ENCODE peak calls at places on chromosomes 12 and 14, in six cellular contexts. T is heart right ventricle; Y is neural progenitor cell; D is mammary epithelial cell; V is K562; U is effector memory CD4-positive, alpha-beta T cell. Q is an unnamed sample. For H3K36me3, the result is how much of the 10 kb centered on the place peaks cover.

GRCh38 chr12:71693126-71693525 is 7.2 kb downstream of the TMEM19 start:
- DNase-seq in T (no peak), Y (no peak), D (no peak), V (no peak), U (no peak), Q (peak)

GRCh38 chr12:41956353-41956752 is 188.3 kb downstream of the GXYLT1 start:
- DNase-seq in T (no peak), Y (no peak), D (no peak), V (no peak), U (no peak), Q (no peak)

GRCh38 chr12:106170285-106170684 is 31.5 kb upstream of the NUAK1 start:
- DNase-seq in T (no peak), Y (no peak), D (peak), V (no peak), U (no peak), Q (no peak)

GRCh38 chr14:70718383-70719123 is 76.8 kb downstream of the TTC9 start:
- DNase-seq in T (no peak), Y (no peak), D (peak), V (no peak), U (no peak), Q (no peak)

GRCh38 chr12:48857278-48857994 is 5.5 kb upstream of the DDX23 start:
- DNase-seq in T (no peak), Y (no peak), D (no peak), V (no peak), U (no peak), Q (no peak)

GRCh38 chr14:70909788-70910614 is 2.7 kb downstream of the PCNX1 start:
- DNase-seq in T (no peak), Y (peak), D (peak), V (no peak), U (no peak), Q (no peak)

GRCh38 chr14:52856139-52856538 is 64.7 kb upstream of the GNPNAT1 start:
- DNase-seq in T (no peak), Y (no peak), D (no peak), V (no peak), U (no peak), Q (no peak)

GRCh38 chr12:105522166-105522825 is 191.8 kb downstream of the C12orf75 start:
- DNase-seq in T (no peak), Y (no peak), D (no peak), V (no peak), U (no peak), Q (no peak)

GRCh38 chr14:92615451-92615850 is 101.9 kb downstream of the RIN3 start:
- DNase-seq in T (no peak), Y (no peak), D (no peak), V (no peak), U (peak), Q (peak)

GRCh38 chr12:12017798-12018197 is 52.9 kb upstream of the BCL2L14 start:
- DNase-seq in T (no peak), Y (peak), D (no peak), V (no peak), U (no peak), Q (no peak)

GRCh38 chr12:76644950-76645349 is 85.4 kb upstream of the OSBPL8 start:
- DNase-seq in T (no peak), Y (no peak), D (no peak), V (no peak), U (no peak), Q (no peak)

GRCh38 chr12:7935464-7935772 is 569 bp downstream of the SLC2A3 start:
- DNase-seq in T (no peak), Y (peak), D (no peak), V (no peak), U (no peak), Q (no peak)

GRCh38 chr14:99966912-99967311 is 98.3 kb upstream of the EVL start:
- DNase-seq in T (no peak), Y (no peak), D (no peak), V (no peak), U (no peak), Q (no peak)

DNA sequence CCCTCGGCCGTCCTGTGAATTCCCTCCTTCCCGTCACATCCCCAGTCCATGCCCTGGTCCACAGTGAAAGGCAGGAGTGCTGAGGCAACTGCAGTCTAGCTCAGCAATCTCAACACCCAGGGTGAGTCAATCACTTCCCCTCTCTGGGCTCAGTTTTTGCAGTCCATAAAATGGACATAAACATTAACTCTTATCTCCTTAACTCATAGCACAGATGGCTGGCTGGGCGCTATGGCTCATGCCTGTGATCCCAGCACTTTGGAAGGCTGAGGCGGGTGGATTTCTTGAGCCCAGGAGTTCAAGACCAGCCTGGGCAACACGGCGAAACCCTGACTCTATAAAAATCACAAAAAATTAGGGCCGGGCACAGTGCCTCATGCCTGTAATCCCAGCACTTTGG is 32.4 kb downstream of the CAMKK2 start:
- DNase-seq in T (no peak), Y (no peak), D (no peak), V (no peak), U (no peak), Q (no peak)
- H3K36me3 ChIP-seq in T (under half), Y (under half), D (under half), V (half or more), U (under half), Q (under half)

GRCh38 chr14:50862171-50862570 is 9.7 kb upstream of the ABHD12B start:
- DNase-seq in T (no peak), Y (no peak), D (no peak), V (no peak), U (no peak), Q (no peak)
- H3K36me3 ChIP-seq in T (under half), Y (under half), D (under half), V (under half), U (under half), Q (under half)

GRCh38 chr12:68761901-68762630 is 16.1 kb downstream of the SLC35E3 start:
- DNase-seq in T (no peak), Y (no peak), D (no peak), V (no peak), U (no peak), Q (no peak)

GRCh38 chr12:68762691-68763090 is 16.7 kb downstream of the SLC35E3 start:
- DNase-seq in T (no peak), Y (no peak), D (no peak), V (no peak), U (no peak), Q (no peak)

GRCh38 chr12:68760806-68761441 is 14.9 kb downstream of the SLC35E3 start:
- DNase-seq in T (no peak), Y (no peak), D (no peak), V (no peak), U (no peak), Q (no peak)

GRCh38 chr12:68759852-68760251 is 13.9 kb downstream of the SLC35E3 start:
- DNase-seq in T (no peak), Y (no peak), D (no peak), V (no peak), U (no peak), Q (no peak)

GRCh38 chr12:68761442-68761812 is 15.5 kb downstream of the SLC35E3 start:
- DNase-seq in T (no peak), Y (no peak), D (no peak), V (no peak), U (no peak), Q (no peak)
- H3K36me3 ChIP-seq in T (under half), Y (under half), D (under half), V (under half), U (under half), Q (under half)

GRCh38 chr12:64433915-64434314 is 18.0 kb upstream of the TBK1 start:
- DNase-seq in T (no peak), Y (no peak), D (no peak), V (no peak), U (no peak), Q (no peak)

GRCh38 chr12:64431791-64432190 is 20.1 kb upstream of the TBK1 start:
- DNase-seq in T (no peak), Y (no peak), D (no peak), V (no peak), U (no peak), Q (no peak)

GRCh38 chr12:64427988-64428387 is 23.8 kb downstream of the XPOT start:
- DNase-seq in T (no peak), Y (no peak), D (no peak), V (no peak), U (no peak), Q (no peak)

GRCh38 chr12:64428956-64429355 is 23.0 kb upstream of the TBK1 start:
- DNase-seq in T (no peak), Y (no peak), D (no peak), V (no peak), U (no peak), Q (no peak)
- H3K36me3 ChIP-seq in T (under half), Y (under half), D (half or more), V (half or more), U (half or more), Q (under half)

GRCh38 chr14:101363880-101364391 is 197.4 kb upstream of the DIO3 start:
- DNase-seq in T (no peak), Y (no peak), D (no peak), V (no peak), U (no peak), Q (no peak)

GRCh38 chr14:101363261-101363555 is 198.1 kb upstream of the DIO3 start:
- DNase-seq in T (no peak), Y (no peak), D (no peak), V (no peak), U (no peak), Q (no peak)

GRCh38 chr14:101361451-101362433 is 199.6 kb upstream of the DIO3 start:
- DNase-seq in T (no peak), Y (no peak), D (no peak), V (peak), U (no peak), Q (no peak)

GRCh38 chr14:101361044-101361443 is 200.3 kb upstream of the DIO3 start:
- DNase-seq in T (no peak), Y (no peak), D (no peak), V (no peak), U (no peak), Q (no peak)

DNA sequence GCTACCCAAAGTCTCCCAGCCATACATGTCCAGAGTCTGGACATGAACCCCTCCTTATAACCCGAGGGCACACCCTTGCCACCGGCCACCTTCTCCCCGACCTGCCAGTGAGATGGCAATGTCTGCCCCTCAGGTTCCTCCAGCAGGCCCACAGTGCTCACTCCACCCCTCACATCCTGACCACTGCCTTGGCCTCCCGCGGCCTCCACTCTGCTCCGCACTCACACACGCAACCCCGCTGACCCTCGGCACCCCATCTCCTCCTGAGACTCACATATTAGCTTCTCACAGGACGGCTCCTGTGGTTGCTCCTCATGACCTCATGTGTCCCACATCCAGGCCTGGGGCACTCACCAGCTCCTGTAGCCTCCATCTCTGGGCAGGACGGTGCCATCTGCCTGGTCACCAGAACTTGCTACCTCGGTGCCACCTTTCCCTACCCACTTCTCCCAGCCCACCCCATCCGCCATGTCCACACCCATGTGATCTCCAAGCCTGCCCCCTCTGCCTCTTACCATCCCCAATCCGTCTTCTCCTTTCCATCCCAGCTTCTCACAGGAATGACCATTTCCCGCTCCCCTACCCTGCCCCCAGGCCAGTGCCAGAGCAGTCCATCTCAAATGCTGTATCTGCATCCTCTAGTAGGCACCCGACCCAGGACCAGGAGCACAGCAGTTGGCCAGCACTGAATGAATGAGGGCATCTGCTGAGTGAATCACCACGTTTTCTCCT is 198.6 kb upstream of the DIO3 start:
- DNase-seq in T (no peak), Y (no peak), D (no peak), V (no peak), U (no peak), Q (no peak)
- H3K36me3 ChIP-seq in T (under half), Y (under half), D (under half), V (under half), U (under half), Q (under half)

DNA sequence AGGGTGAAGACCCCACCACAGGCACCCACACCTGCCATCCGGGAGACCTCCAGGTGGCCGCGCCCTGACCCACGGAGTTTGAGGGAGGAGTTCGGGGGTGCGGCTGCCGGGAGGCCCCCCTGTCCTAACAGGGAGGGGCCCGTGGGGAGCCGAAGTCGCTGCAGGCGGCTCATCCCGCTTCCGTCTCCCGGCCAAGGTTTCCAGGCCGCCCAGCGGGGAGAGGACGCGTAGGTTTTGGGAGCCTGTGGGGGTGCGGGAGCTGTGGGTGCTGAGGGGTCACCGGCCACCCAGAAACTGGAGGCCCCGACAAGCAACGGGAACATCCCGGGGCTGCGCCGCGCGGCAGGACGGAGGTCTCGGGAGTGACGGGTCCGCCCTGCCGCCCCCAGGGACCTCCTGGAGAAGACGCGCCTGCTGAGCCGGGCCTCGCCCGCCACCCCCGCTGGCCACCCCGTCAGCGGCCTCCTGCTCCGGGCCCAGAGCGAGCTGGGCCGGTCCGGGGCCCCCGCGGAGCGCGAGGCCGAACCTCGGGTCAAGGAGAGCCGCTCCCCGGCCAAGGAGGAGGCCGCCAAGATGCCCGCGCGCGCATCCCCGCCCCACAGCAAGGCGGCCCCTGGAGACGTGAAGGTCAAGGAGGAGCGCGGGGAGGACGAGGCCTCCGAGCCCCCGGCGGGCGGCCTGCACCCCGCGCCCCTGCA is 27.7 kb downstream of the LRCOL1 start:
- DNase-seq in T (no peak), Y (no peak), D (no peak), V (no peak), U (no peak), Q (no peak)
- H3K36me3 ChIP-seq in T (under half), Y (under half), D (under half), V (under half), U (under half), Q (under half)

DNA sequence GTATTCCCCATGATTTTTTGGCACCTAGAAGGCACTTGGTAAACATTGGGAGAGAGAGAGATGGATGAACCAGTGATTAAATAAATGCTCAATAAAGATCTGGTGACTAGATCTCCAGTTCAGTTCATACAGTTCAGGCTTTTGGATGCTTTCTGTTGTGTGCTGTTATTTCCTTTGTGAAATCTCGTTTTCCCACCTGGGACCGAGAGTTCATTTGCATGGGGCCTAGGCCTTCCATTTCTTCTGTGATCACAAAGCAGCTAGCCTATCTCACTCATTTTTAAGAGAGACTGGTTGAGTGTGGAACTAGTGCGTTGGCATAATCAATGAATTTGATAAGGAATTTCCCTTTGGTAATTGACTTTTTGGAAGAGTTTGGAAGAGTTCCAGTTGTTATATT is 104.0 kb downstream of the VRK1 start:
- DNase-seq in T (no peak), Y (no peak), D (no peak), V (no peak), U (no peak), Q (no peak)
- H3K36me3 ChIP-seq in T (under half), Y (under half), D (under half), V (under half), U (under half), Q (under half)

GRCh38 chr14:64113279-64113678 is 180.9 kb downstream of the ESR2 start:
- DNase-seq in T (no peak), Y (no peak), D (no peak), V (no peak), U (no peak), Q (peak)

GRCh38 chr14:64110832-64111231 is 183.3 kb downstream of the ESR2 start:
- DNase-seq in T (no peak), Y (no peak), D (peak), V (no peak), U (no peak), Q (no peak)

GRCh38 chr14:64112859-64113258 is 181.3 kb downstream of the ESR2 start:
- DNase-seq in T (no peak), Y (no peak), D (no peak), V (no peak), U (no peak), Q (peak)

GRCh38 chr14:64109821-64110554 is 184.2 kb downstream of the ESR2 start:
- DNase-seq in T (no peak), Y (no peak), D (peak), V (no peak), U (no peak), Q (no peak)

GRCh38 chr14:64107438-64107837 is 186.7 kb downstream of the ESR2 start:
- DNase-seq in T (no peak), Y (no peak), D (no peak), V (no peak), U (no peak), Q (no peak)
- H3K36me3 ChIP-seq in T (under half), Y (under half), D (under half), V (under half), U (half or more), Q (under half)

DNA sequence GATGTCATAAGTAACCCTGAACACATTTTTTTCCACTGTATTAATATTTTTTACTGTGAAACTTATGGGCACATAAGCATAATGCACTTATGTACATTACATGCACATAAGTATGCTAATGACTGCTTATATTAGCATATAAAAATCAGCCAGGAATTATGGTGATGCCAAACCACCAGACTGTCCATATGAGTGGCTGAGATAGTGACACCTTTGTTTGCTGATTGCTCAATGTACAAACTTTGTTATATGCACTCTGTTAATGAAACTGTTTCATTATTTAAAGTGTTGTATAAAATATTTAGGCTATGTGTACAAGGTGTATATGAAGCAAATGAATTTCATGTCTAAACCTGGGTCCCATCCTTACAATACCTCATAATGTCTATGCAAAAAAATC is 32.3 kb downstream of the USP44 start:
- DNase-seq in T (no peak), Y (no peak), D (no peak), V (no peak), U (no peak), Q (no peak)
- H3K36me3 ChIP-seq in T (under half), Y (under half), D (under half), V (under half), U (under half), Q (under half)